ENCODE peak calls at places on chromosomes 13 and 19, in four cellular contexts. One of them, this sample, is unnamed.

GRCh38 chr13:40387775-40388174 is 278.7 kb downstream of the FOXO1 start:
- DNase-seq in adrenal gland: no peak
- DNase-seq in A549: no peak
- DNase-seq in body of pancreas: no peak
- DNase-seq in this sample: no peak

GRCh38 chr19:32010071-32010470 is 335.3 kb upstream of the ZNF507 start:
- DNase-seq in adrenal gland: no peak
- DNase-seq in A549: no peak
- DNase-seq in body of pancreas: no peak
- DNase-seq in this sample: no peak

GRCh38 chr13:79782541-79783216 is 301.7 kb downstream of the NDFIP2 start:
- DNase-seq in body of pancreas: peak; percentile 42
- DNase-seq in A549: no peak
- DNase-seq in adrenal gland: peak; percentile 9
- DNase-seq in this sample: peak; percentile 62

GRCh38 chr19:49425178-49425577 is at the start of gene GFY:
- DNase-seq in adrenal gland: no peak
- DNase-seq in A549: no peak
- DNase-seq in body of pancreas: no peak
- DNase-seq in this sample: no peak

GRCh38 chr13:41130356-41130755 is 2.2 kb downstream of the KBTBD6 start:
- DNase-seq in adrenal gland: no peak
- DNase-seq in body of pancreas: no peak
- DNase-seq in A549: no peak
- DNase-seq in this sample: no peak

GRCh38 chr13:111314852-111315251 is 5.6 kb upstream of the TEX29 start:
- DNase-seq in body of pancreas: no peak
- DNase-seq in A549: no peak
- DNase-seq in adrenal gland: no peak
- DNase-seq in this sample: no peak

GRCh38 chr19:48452656-48453480 is 2.5 kb upstream of the KCNJ14 start:
- DNase-seq in A549: no peak
- DNase-seq in adrenal gland: no peak
- DNase-seq in body of pancreas: no peak
- DNase-seq in this sample: no peak

GRCh38 chr13:34469212-34469983 is 472.7 kb upstream of the NBEA start:
- DNase-seq in adrenal gland: no peak
- DNase-seq in body of pancreas: no peak
- DNase-seq in A549: peak; percentile 73
- DNase-seq in this sample: no peak

GRCh38 chr19:33988601-33989000 is 183.7 kb upstream of the LSM14A start:
- DNase-seq in body of pancreas: no peak
- DNase-seq in A549: no peak
- DNase-seq in adrenal gland: no peak
- DNase-seq in this sample: no peak

GRCh38 chr13:48728226-48728625 is 74.5 kb downstream of the CYSLTR2 start:
- DNase-seq in body of pancreas: no peak
- DNase-seq in adrenal gland: no peak
- DNase-seq in A549: no peak
- DNase-seq in this sample: no peak

GRCh38 chr19:8577247-8577646 is at the start of gene MYO1F:
- DNase-seq in adrenal gland: peak; percentile 53
- DNase-seq in body of pancreas: no peak
- DNase-seq in A549: no peak
- DNase-seq in this sample: peak; percentile 68

GRCh38 chr19:30467239-30467638 is 95.1 kb downstream of the ZNF536 start:
- DNase-seq in body of pancreas: no peak
- DNase-seq in adrenal gland: no peak
- DNase-seq in A549: no peak
- DNase-seq in this sample: no peak
- H3K4me1 ChIP-seq in body of pancreas: no peaks in the 10 kb centered on the region
- H3K4me1 ChIP-seq in adrenal gland: no peaks in the 10 kb centered on the region
- H3K4me1 ChIP-seq in A549: no peaks in the 10 kb centered on the region
- H3K4me1 ChIP-seq in this sample: no peaks in the 10 kb centered on the region

GRCh38 chr19:53868091-53868891 is 608 bp downstream of the MYADM start:
- DNase-seq in A549: peak; percentile 80
- DNase-seq in adrenal gland: peak; percentile 34
- DNase-seq in body of pancreas: peak; percentile 44
- DNase-seq in this sample: peak; percentile 78

GRCh38 chr19:53865523-53865917 is 2.2 kb upstream of the MYADM start:
- DNase-seq in adrenal gland: no peak
- DNase-seq in body of pancreas: no peak
- DNase-seq in A549: no peak
- DNase-seq in this sample: no peak

GRCh38 chr19:53867225-53868090 is at the start of gene MYADM:
- DNase-seq in A549: peak; percentile 100
- DNase-seq in adrenal gland: peak; percentile 96
- DNase-seq in body of pancreas: peak; percentile 99
- DNase-seq in this sample: peak; percentile 99

GRCh38 chr19:53864308-53864836 is 3.3 kb upstream of the MYADM start:
- DNase-seq in A549: peak; percentile 93
- DNase-seq in adrenal gland: no peak
- DNase-seq in body of pancreas: peak; percentile 32
- DNase-seq in this sample: no peak

GRCh38 chr19:53865918-53866696 is 1.6 kb upstream of the MYADM start:
- DNase-seq in adrenal gland: peak; percentile 49
- DNase-seq in A549: peak; percentile 92
- DNase-seq in body of pancreas: peak; percentile 35
- DNase-seq in this sample: peak; percentile 90
- H3K27ac ChIP-seq in adrenal gland: peak overlapping the region; percentile 1
- H3K27ac ChIP-seq in A549: peak overlapping the region; percentile 94
- H3K27ac ChIP-seq in body of pancreas: peak overlapping the region; percentile 89
- H3K27ac ChIP-seq in this sample: peak overlapping the region; percentile 94

GRCh38 chr13:77329133-77330008 is 2.5 kb upstream of the MYCBP2 start:
- DNase-seq in body of pancreas: peak; percentile 85
- DNase-seq in A549: peak; percentile 92
- DNase-seq in adrenal gland: peak; percentile 88
- DNase-seq in this sample: peak; percentile 83

GRCh38 chr13:77325371-77325941 is 1.4 kb downstream of the MYCBP2 start:
- DNase-seq in A549: no peak
- DNase-seq in adrenal gland: no peak
- DNase-seq in body of pancreas: no peak
- DNase-seq in this sample: no peak

GRCh38 chr13:77330009-77330471 is 3.1 kb upstream of the MYCBP2 start:
- DNase-seq in A549: no peak
- DNase-seq in body of pancreas: no peak
- DNase-seq in adrenal gland: no peak
- DNase-seq in this sample: no peak

GRCh38 chr13:77328819-77329132 is 1.9 kb upstream of the MYCBP2 start:
- DNase-seq in body of pancreas: no peak
- DNase-seq in A549: no peak
- DNase-seq in adrenal gland: no peak
- DNase-seq in this sample: no peak

GRCh38 chr13:77326905-77327604 is at the start of gene MYCBP2:
- DNase-seq in adrenal gland: peak; percentile 97
- DNase-seq in A549: peak; percentile 95
- DNase-seq in body of pancreas: peak; percentile 97
- DNase-seq in this sample: peak; percentile 98
- TF ChIP-seq POLR2A in adrenal gland: peak; percentile 95
- TF ChIP-seq POLR2A in A549: peak; percentile 85
- TF ChIP-seq POLR2A in body of pancreas: peak; percentile 95
- TF ChIP-seq POLR2A in this sample: no peak

DNA sequence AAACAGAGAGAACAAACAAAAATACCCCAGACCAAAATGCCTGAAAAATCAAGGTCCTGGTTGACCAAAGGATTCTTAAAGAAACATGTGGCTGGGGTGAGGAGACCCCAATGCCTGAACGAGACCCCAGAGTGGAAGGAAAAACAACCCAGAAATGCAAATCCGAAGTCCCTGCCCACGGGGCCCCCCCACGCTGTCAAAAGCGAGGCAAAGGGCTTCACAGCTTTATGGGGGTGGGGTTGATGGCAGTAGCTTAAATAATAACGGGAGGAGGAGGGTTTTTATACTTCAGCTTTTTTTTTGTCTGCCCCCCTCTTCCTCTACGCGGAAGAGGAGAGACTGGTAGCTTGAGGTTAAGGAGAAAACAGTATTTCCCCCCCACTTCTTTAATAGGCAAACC is 18.3 kb downstream of the QPCTL start:
- DNase-seq in adrenal gland: no peak
- DNase-seq in A549: no peak
- DNase-seq in body of pancreas: no peak
- DNase-seq in this sample: no peak
- H3K4me1 ChIP-seq in adrenal gland: peaks cover 6% of the 10 kb centered on the region
- H3K4me1 ChIP-seq in A549: peaks cover 11% of the 10 kb centered on the region
- H3K4me1 ChIP-seq in body of pancreas: peaks cover under 1% of the 10 kb centered on the region
- H3K4me1 ChIP-seq in this sample: peaks cover 18% of the 10 kb centered on the region

DNA sequence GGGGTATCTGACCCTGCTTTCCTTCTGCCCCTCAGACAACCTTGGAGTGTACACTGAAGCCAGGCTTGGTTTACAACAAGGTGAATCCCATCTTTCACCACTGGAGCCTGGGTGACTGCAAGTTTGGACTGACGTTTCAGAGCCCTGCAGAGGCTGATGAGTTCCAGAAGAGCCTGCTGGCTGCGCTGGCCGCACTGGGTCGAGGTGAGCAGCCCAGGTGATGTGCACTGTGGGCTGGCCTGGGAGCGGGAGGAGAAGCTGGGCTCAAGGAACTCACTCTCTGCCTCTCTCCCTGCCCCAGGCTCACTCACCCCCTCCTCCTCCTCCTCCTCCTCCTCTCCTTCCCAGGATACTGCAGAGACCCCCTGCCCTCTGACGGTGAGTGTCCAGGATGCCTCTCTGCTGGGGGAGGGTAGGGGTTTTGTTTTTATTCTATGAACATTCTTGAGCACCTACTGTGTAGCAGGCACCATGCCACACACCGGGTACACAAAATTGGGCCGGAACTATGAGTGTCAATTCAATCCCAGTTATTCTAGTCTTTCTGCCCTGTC is 3.5 kb downstream of the SPRED3 start:
- DNase-seq in body of pancreas: no peak
- DNase-seq in A549: no peak
- DNase-seq in adrenal gland: no peak
- DNase-seq in this sample: no peak
- H3K27ac ChIP-seq in body of pancreas: no peak overlapping the region
- H3K27ac ChIP-seq in A549: peak overlapping the region; percentile 26
- H3K27ac ChIP-seq in adrenal gland: no peak overlapping the region
- H3K27ac ChIP-seq in this sample: no peak overlapping the region

DNA sequence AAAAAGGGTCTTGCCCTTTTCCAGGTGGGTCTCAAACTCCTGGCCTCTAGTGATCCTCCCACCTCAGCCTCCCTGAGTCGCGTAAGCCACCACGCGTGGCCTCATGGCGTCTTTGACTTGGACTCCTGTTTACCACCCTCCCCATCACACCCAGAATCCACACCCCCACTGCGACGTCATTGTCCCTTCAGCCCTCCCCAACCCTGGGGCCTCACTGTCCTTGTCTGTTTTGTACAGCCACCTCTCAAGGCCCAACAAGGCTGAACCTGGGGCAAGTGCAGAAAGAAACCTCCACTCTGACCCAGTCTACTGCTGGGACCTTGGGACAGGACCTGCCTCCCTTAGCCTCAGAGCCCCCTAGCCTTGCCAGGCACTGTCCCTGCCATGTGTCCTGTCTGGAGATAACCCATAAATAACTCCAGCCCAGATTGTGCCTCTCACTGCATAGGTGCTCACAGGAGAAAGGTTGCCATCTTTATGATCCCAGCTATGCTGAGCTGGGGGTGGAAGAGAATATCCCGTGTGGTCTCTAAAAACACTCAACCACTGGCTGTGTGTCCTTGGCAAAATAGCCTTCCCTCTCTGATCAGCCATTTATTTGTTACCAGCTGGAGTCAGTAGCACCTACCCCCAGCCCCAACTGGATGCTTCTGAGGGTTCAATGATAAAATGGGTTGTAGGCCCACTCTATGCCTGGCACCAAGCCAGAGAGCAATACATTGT is 1.8 kb upstream of the IFI30 start:
- DNase-seq in A549: no peak
- DNase-seq in adrenal gland: peak; percentile 66
- DNase-seq in body of pancreas: no peak
- DNase-seq in this sample: no peak
- TF ChIP-seq POLR2A in A549: no peak
- TF ChIP-seq POLR2A in adrenal gland: no peak
- TF ChIP-seq POLR2A in body of pancreas: no peak
- TF ChIP-seq POLR2A in this sample: no peak

DNA sequence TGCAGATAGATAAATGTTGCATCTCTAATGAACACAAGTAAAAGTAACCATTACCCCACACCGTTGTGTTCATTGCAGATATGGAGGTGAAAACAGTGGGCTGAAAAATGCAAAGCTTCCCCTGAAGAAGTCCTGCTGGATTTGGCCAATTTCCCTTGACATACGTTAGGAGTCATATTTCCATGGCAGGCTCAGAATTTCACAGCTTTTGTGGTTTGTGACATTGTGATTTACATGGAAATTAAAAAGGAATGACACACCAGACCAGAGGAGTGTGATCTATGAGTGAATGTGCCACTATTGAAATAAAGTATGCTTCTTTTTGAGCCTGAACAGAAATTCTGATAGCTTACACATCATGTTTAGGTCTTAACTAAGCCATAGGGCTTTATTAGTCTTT is 221.1 kb upstream of the TMTC4 start:
- DNase-seq in body of pancreas: no peak
- DNase-seq in A549: no peak
- DNase-seq in adrenal gland: no peak
- DNase-seq in this sample: no peak
- H3K4me1 ChIP-seq in body of pancreas: no peaks in the 10 kb centered on the region
- H3K4me1 ChIP-seq in A549: no peaks in the 10 kb centered on the region
- H3K4me1 ChIP-seq in adrenal gland: no peaks in the 10 kb centered on the region
- H3K4me1 ChIP-seq in this sample: no peaks in the 10 kb centered on the region

GRCh38 chr19:35959968-35960320 is 23.8 kb downstream of the LRFN3 start:
- DNase-seq in body of pancreas: no peak
- DNase-seq in adrenal gland: no peak
- DNase-seq in A549: no peak
- DNase-seq in this sample: no peak

GRCh38 chr19:35958660-35959039 is 22.5 kb downstream of the LRFN3 start:
- DNase-seq in adrenal gland: no peak
- DNase-seq in A549: no peak
- DNase-seq in body of pancreas: no peak
- DNase-seq in this sample: no peak

GRCh38 chr19:35959040-35959967 is 23.1 kb downstream of the LRFN3 start:
- DNase-seq in A549: no peak
- DNase-seq in adrenal gland: peak; percentile 15
- DNase-seq in body of pancreas: no peak
- DNase-seq in this sample: peak; percentile 36

GRCh38 chr19:35960432-35960972 is 24.3 kb downstream of the LRFN3 start:
- DNase-seq in adrenal gland: no peak
- DNase-seq in body of pancreas: no peak
- DNase-seq in A549: no peak
- DNase-seq in this sample: no peak

DNA sequence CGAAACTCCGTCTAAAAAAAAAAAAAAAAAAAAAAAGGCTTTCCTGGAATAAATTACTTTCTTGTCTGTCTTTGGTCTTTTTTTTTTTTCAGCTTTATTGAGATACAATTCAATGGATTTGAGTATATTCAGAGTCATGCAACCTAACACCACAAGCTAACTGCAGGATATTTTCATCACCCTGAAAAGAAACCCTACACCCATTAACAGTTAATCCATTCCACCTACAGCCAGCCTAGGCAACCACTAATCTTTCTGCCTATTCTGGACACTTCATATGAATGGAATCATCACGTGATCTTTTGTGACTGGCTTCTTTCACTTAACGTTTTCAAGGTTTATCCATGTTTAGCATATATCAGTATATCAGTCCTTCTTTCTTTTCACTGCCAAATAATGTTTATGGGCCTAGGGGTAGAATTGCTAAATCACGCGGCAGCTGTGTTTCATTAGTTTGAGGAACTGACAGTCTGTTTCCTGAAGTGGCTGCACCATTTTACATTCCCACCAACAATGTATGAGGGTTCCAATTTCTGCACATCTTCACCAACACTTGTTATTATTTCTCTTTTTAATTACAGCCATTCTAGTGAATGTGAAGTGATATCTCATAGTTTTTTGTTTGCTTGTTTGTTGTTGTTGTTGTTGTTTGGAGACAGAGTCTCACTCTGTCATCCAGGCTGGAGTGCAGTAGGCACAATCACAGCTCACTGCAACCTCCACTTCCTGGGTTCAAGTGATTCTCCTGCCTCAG is 19.9 kb downstream of the LRFN3 start:
- DNase-seq in A549: no peak
- DNase-seq in adrenal gland: no peak
- DNase-seq in body of pancreas: no peak
- DNase-seq in this sample: no peak
- H3K27ac ChIP-seq in A549: no peak overlapping the region
- H3K27ac ChIP-seq in adrenal gland: no peak overlapping the region
- H3K27ac ChIP-seq in body of pancreas: no peak overlapping the region
- H3K27ac ChIP-seq in this sample: no peak overlapping the region

This sample was measured in heart left ventricle.